ENCODE peak calls at places on chromosomes 3 and 15, in nine cellular contexts. M is K562, F is cardiac fibroblast, D is NCI-H446, B is sciatic nerve, E is cortex of kidney, R is NCI-H1092 treated with DMSO at 0.1 percent for 48 hours, P is anterior cingulate cortex, T is ELR. H is an unnamed sample.

GRCh38 chr3:79012530-79012913 is 755.3 kb downstream of the ROBO1 start:
- DNase-seq in M (no peak), F (no peak), D (no peak), B (no peak), E (no peak), R (peak; percentile 16), P (no peak), T (no peak), H (no peak)

GRCh38 chr3:59862686-59863085 is 812.9 kb upstream of the CFAP20DC start:
- DNase-seq in M (peak; percentile 2), F (peak; percentile 80), D (no peak), B (no peak), E (no peak), R (no peak), P (no peak), T (peak; percentile 54), H (no peak)

GRCh38 chr3:184016169-184016570 is 1.5 kb downstream of the ABCC5 start:
- DNase-seq in M (no peak), F (no peak), D (no peak), B (no peak), E (no peak), R (no peak), P (no peak), T (no peak), H (no peak)

GRCh38 chr15:39194431-39194830 is 386.4 kb upstream of the THBS1 start:
- DNase-seq in M (no peak), F (peak; percentile 75), D (peak; percentile 65), B (no peak), E (no peak), R (no peak), P (no peak), T (no peak), H (peak; percentile 79)

GRCh38 chr3:190855151-190855550 is 7.3 kb downstream of the GMNC start:
- DNase-seq in M (no peak), F (no peak), D (no peak), B (no peak), E (no peak), R (no peak), P (no peak), T (peak; percentile 15), H (no peak)

GRCh38 chr3:53616330-53616729 is 121.9 kb downstream of the CACNA1D start:
- DNase-seq in M (no peak), F (no peak), D (no peak), B (no peak), E (no peak), R (no peak), P (no peak), T (no peak), H (no peak)

GRCh38 chr3:56303508-56303907 is 164.8 kb downstream of the ERC2 start:
- DNase-seq in M (peak; percentile 16), F (peak; percentile 83), D (peak; percentile 33), B (no peak), E (no peak), R (no peak), P (no peak), T (peak; percentile 48), H (peak; percentile 47)

GRCh38 chr3:104564045-104564643 is 802.6 kb upstream of the ALCAM start:
- DNase-seq in M (peak; percentile 13), F (peak; percentile 66), D (peak; percentile 46), B (peak; percentile 62), E (no peak), R (peak; percentile 21), P (no peak), T (peak; percentile 69), H (peak; percentile 75)

GRCh38 chr3:180528843-180529242 is 73.1 kb upstream of the TTC14 start:
- DNase-seq in M (no peak), F (no peak), D (no peak), B (no peak), E (no peak), R (no peak), P (no peak), T (no peak), H (no peak)

GRCh38 chr15:23690450-23690852 is 3.3 kb upstream of the NDN start:
- DNase-seq in M (no peak), F (peak; percentile 76), D (peak; percentile 36), B (peak; percentile 78), E (no peak), R (peak; percentile 7), P (no peak), T (no peak), H (no peak)

GRCh38 chr15:55499158-55499557 is 8.9 kb downstream of the DNAAF4 start:
- DNase-seq in M (no peak), F (no peak), D (no peak), B (no peak), E (no peak), R (no peak), P (no peak), T (no peak), H (no peak)

GRCh38 chr3:114727373-114727772 is 419.7 kb downstream of the ZBTB20 start:
- DNase-seq in M (no peak), F (no peak), D (no peak), B (no peak), E (no peak), R (no peak), P (no peak), T (no peak), H (no peak)

GRCh38 chr3:12810013-12810780 is 13.7 kb downstream of the CAND2 start:
- DNase-seq in M (peak; percentile 100), F (peak; percentile 94), D (no peak), B (peak; percentile 100), E (no peak), R (peak; percentile 95), P (peak; percentile 81), T (peak; percentile 93), H (peak; percentile 95)